ENCODE peak calls at places on chromosomes 11 and 22, in six cellular contexts. C, Q, U, H, X and V are unnamed samples.
A peak's percentile ranks its signal among the peaks of the same experiment; 100 is the strongest.

GRCh38 chr11:70661763-70662501 is 263.6 kb downstream of the CTTN start:
- DNase-seq in C (peak; percentile 67), Q (no peak), U (peak; percentile 43), H (no peak), X (no peak), V (no peak)

GRCh38 chr22:30314918-30315317 is 11.8 kb downstream of the TBC1D10A start:
- DNase-seq in C (no peak), Q (no peak), U (peak; percentile 67), H (no peak), X (peak; percentile 56), V (no peak)

GRCh38 chr11:73995731-73996130 is 13.1 kb upstream of the UCP2 start:
- DNase-seq in C (no peak), Q (no peak), U (no peak), H (no peak), X (no peak), V (no peak)

GRCh38 chr11:93904711-93905110 is 54.3 kb upstream of the VSTM5 start:
- DNase-seq in C (no peak), Q (no peak), U (no peak), H (no peak), X (no peak), V (no peak)

GRCh38 chr11:129726179-129726578 is 89.5 kb upstream of the TMEM45B start:
- DNase-seq in C (no peak), Q (no peak), U (no peak), H (no peak), X (no peak), V (no peak)

GRCh38 chr11:37248145-37248544 is 650.1 kb upstream of the RAG2 start:
- DNase-seq in C (no peak), Q (no peak), U (no peak), H (no peak), X (no peak), V (no peak)

GRCh38 chr11:57424802-57425564 is 1.9 kb downstream of the SLC43A3 start:
- DNase-seq in C (peak; percentile 83), Q (peak; percentile 66), U (peak; percentile 95), H (peak; percentile 82), X (peak; percentile 84), V (peak; percentile 87)

GRCh38 chr22:38276161-38276560 is 3.4 kb upstream of the TMEM184B start:
- DNase-seq in C (no peak), Q (no peak), U (no peak), H (no peak), X (no peak), V (no peak)

GRCh38 chr11:113242767-113243397 is 71.5 kb upstream of the TTC12 start:
- DNase-seq in C (peak; percentile 80), Q (no peak), U (peak; percentile 9), H (no peak), X (no peak), V (no peak)

GRCh38 chr22:30878516-30879365 is 89.8 kb downstream of the MORC2 start:
- DNase-seq in C (no peak), Q (no peak), U (no peak), H (peak; percentile 29), X (no peak), V (peak; percentile 56)

GRCh38 chr11:12187399-12187798 is 77.0 kb downstream of the MICAL2 start:
- DNase-seq in C (no peak), Q (no peak), U (peak; percentile 64), H (no peak), X (peak; percentile 53), V (no peak)

GRCh38 chr11:122327528-122327927 is 211.5 kb upstream of the BLID start:
- DNase-seq in C (no peak), Q (no peak), U (no peak), H (no peak), X (no peak), V (no peak)

GRCh38 chr22:27804683-27805297 is 3.2 kb upstream of the MN1 start:
- DNase-seq in C (peak; percentile 89), Q (peak; percentile 60), U (peak; percentile 64), H (peak; percentile 76), X (peak; percentile 71), V (no peak)

GRCh38 chr11:92246637-92247036 is 22.0 kb downstream of the FAT3 start:
- DNase-seq in C (no peak), Q (no peak), U (no peak), H (no peak), X (peak; percentile 32), V (no peak)

GRCh38 chr11:65499713-65500261 is 942 bp downstream of the MALAT1 start:
- DNase-seq in C (no peak), Q (no peak), U (no peak), H (no peak), X (no peak), V (no peak)

GRCh38 chr11:134956461-134957209 is 544.6 kb upstream of the B3GAT1 start:
- DNase-seq in C (no peak), Q (no peak), U (no peak), H (no peak), X (no peak), V (no peak)

GRCh38 chr22:49727191-49727880 is 100.3 kb downstream of the BRD1 start:
- DNase-seq in C (no peak), Q (no peak), U (no peak), H (peak; percentile 47), X (no peak), V (no peak)

GRCh38 chr11:2342981-2343380 is 34.1 kb upstream of the CD81 start:
- DNase-seq in C (peak; percentile 40), Q (no peak), U (peak; percentile 12), H (peak; percentile 8), X (no peak), V (no peak)

GRCh38 chr11:17845431-17845881 is 110.9 kb downstream of the KCNC1 start:
- DNase-seq in C (peak; percentile 82), Q (no peak), U (peak; percentile 91), H (no peak), X (peak; percentile 80), V (no peak)

GRCh38 chr11:76799061-76799804 is 16.1 kb downstream of the TSKU start:
- DNase-seq in C (peak; percentile 88), Q (peak; percentile 79), U (peak; percentile 57), H (peak; percentile 93), X (peak; percentile 70), V (peak; percentile 95)

GRCh38 chr22:36855478-36855877 is 5.3 kb upstream of the NCF4 start:
- DNase-seq in C (no peak), Q (no peak), U (no peak), H (no peak), X (no peak), V (no peak)

GRCh38 chr11:77413850-77414249 is 60.0 kb downstream of the PAK1 start:
- DNase-seq in C (no peak), Q (no peak), U (no peak), H (no peak), X (no peak), V (no peak)

DNA sequence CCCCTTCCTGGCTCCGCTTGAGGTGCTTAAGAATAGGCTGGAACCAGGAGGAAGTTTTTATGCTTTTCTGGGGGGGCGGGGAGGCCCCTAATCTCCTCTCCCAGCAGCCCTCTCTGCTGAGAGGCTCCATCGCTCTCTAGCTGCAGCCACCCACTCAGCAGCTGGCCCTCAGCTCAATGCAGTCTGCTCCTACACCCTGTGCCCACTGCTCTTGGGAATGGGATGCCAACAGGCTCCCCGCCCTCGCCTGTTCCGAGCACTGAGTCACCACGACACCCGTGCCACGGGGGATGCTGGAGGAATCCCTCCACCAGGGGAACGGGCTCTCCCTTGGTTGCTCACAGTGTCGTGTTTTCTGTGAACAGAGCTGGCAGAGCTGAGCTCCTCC is 23.5 kb upstream of the SUSD2 start:
- DNase-seq in C (peak; percentile 70), Q (no peak), U (no peak), H (no peak), X (no peak), V (peak; percentile 86)
- H3K4me3 ChIP-seq in C (no peak overlapping the region), Q (no peak overlapping the region), U (no peak overlapping the region), H (peak overlapping the region; percentile 81), X (no peak overlapping the region), V (peak overlapping the region; percentile 92)

GRCh38 chr22:48445113-48445827 is 1382.4 kb downstream of the BRD1 start:
- DNase-seq in C (peak; percentile 74), Q (no peak), U (no peak), H (no peak), X (no peak), V (peak; percentile 50)
- H3K4me3 ChIP-seq in C (no peak overlapping the region), Q (no peak overlapping the region), U (no peak overlapping the region), H (no peak overlapping the region), X (no peak overlapping the region), V (no peak overlapping the region)

GRCh38 chr22:45757936-45758335 is 86.3 kb downstream of the ATXN10 start:
- DNase-seq in C (no peak), Q (no peak), U (no peak), H (no peak), X (no peak), V (no peak)

GRCh38 chr22:45758603-45759002 is 87.0 kb downstream of the ATXN10 start:
- DNase-seq in C (no peak), Q (no peak), U (no peak), H (no peak), X (no peak), V (no peak)

GRCh38 chr22:45757068-45757467 is 85.4 kb downstream of the ATXN10 start:
- DNase-seq in C (peak; percentile 58), Q (no peak), U (peak; percentile 14), H (no peak), X (no peak), V (no peak)

GRCh38 chr22:45754822-45755221 is 83.2 kb downstream of the ATXN10 start:
- DNase-seq in C (no peak), Q (no peak), U (no peak), H (no peak), X (no peak), V (no peak)

DNA sequence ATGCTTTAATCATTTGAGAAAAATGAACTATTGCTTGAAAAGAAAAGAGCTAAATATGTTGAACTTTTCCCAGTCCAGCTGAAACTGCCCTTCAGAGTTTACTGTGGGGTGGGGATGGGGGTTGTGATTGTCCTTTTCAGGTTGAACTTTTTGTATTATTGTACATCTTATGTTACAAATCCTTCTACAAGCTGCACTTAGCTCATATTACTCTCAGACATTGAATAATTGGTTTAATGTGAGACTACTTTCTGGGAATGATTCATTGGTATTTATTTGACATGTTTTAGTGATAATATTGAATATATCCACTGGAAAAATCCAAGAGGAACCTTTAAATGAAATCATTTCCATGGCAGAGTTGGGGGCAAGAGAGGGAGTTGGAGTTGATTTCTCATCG is 84.9 kb downstream of the ATXN10 start:
- DNase-seq in C (no peak), Q (no peak), U (peak; percentile 5), H (no peak), X (no peak), V (no peak)
- H3K4me3 ChIP-seq in C (no peak overlapping the region), Q (no peak overlapping the region), U (no peak overlapping the region), H (no peak overlapping the region), X (no peak overlapping the region), V (no peak overlapping the region)

GRCh38 chr11:9760180-9760550 is 96.3 kb downstream of the SWAP70 start:
- DNase-seq in C (peak; percentile 97), Q (peak; percentile 36), U (peak; percentile 95), H (peak; percentile 73), X (peak; percentile 22), V (no peak)

GRCh38 chr11:9765320-9766101 is 101.6 kb downstream of the SWAP70 start:
- DNase-seq in C (peak; percentile 57), Q (no peak), U (peak; percentile 95), H (no peak), X (no peak), V (no peak)

GRCh38 chr11:9761441-9761945 is 97.6 kb downstream of the SWAP70 start:
- DNase-seq in C (no peak), Q (no peak), U (no peak), H (no peak), X (peak; percentile 52), V (no peak)

GRCh38 chr11:9762531-9762930 is 98.7 kb downstream of the SWAP70 start:
- DNase-seq in C (no peak), Q (no peak), U (no peak), H (no peak), X (no peak), V (no peak)

GRCh38 chr11:9763301-9763700 is 99.4 kb downstream of the SWAP70 start:
- DNase-seq in C (no peak), Q (no peak), U (no peak), H (no peak), X (no peak), V (no peak)
- H3K4me3 ChIP-seq in C (no peak overlapping the region), Q (no peak overlapping the region), U (no peak overlapping the region), H (no peak overlapping the region), X (no peak overlapping the region), V (no peak overlapping the region)